ENCODE peak calls at places on chromosomes 2 and 18, in eight cellular contexts. One of them, this sample, is unnamed.

GRCh38 chr2:85445316-85446295 is 27.1 kb downstream of the SH2D6 start:
- DNase-seq in M059J: peak
- DNase-seq in skeletal muscle cell: no peak
- DNase-seq in NCI-H2081: no peak
- DNase-seq in activated T-cell treated with anti-CD3 and anti-CD28 coated beads for 1 hour: no peak
- DNase-seq in activated CD4-positive, alpha-beta T cell treated with anti-CD3 and anti-CD28 coated beads, Interleukin-2, amount 50 U/mL, for 48 hours: no peak
- DNase-seq in stimulated activated CD4-positive, alpha-beta T cell treated with anti-CD3 and anti-CD28 coated beads, Interleukin-1b, Interleukin-23, amount 100 ng/mL, for 1 hour: no peak
- DNase-seq in activated gamma-delta T cell treated with anti-CD3 and anti-CD28 coated beads, Interleukin-2, amount 50 U/mL, for 16 hours: no peak
- DNase-seq in this sample: peak

GRCh38 chr2:66845307-66845706 is 410.4 kb downstream of the MEIS1 start:
- DNase-seq in M059J: peak
- DNase-seq in skeletal muscle cell: no peak
- DNase-seq in NCI-H2081: no peak
- DNase-seq in activated T-cell treated with anti-CD3 and anti-CD28 coated beads for 1 hour: no peak
- DNase-seq in activated CD4-positive, alpha-beta T cell treated with anti-CD3 and anti-CD28 coated beads, Interleukin-2, amount 50 U/mL, for 48 hours: no peak
- DNase-seq in stimulated activated CD4-positive, alpha-beta T cell treated with anti-CD3 and anti-CD28 coated beads, Interleukin-1b, Interleukin-23, amount 100 ng/mL, for 1 hour: no peak
- DNase-seq in activated gamma-delta T cell treated with anti-CD3 and anti-CD28 coated beads, Interleukin-2, amount 50 U/mL, for 16 hours: no peak
- DNase-seq in this sample: no peak

GRCh38 chr2:218023636-218024035 is 20.8 kb upstream of the TNS1 start:
- DNase-seq in M059J: no peak
- DNase-seq in skeletal muscle cell: no peak
- DNase-seq in NCI-H2081: no peak
- DNase-seq in activated T-cell treated with anti-CD3 and anti-CD28 coated beads for 1 hour: no peak
- DNase-seq in activated CD4-positive, alpha-beta T cell treated with anti-CD3 and anti-CD28 coated beads, Interleukin-2, amount 50 U/mL, for 48 hours: no peak
- DNase-seq in stimulated activated CD4-positive, alpha-beta T cell treated with anti-CD3 and anti-CD28 coated beads, Interleukin-1b, Interleukin-23, amount 100 ng/mL, for 1 hour: no peak
- DNase-seq in activated gamma-delta T cell treated with anti-CD3 and anti-CD28 coated beads, Interleukin-2, amount 50 U/mL, for 16 hours: no peak
- DNase-seq in this sample: no peak

GRCh38 chr2:113922335-113922734 is 32.4 kb downstream of the ACTR3 start:
- DNase-seq in M059J: no peak
- DNase-seq in skeletal muscle cell: no peak
- DNase-seq in NCI-H2081: no peak
- DNase-seq in activated T-cell treated with anti-CD3 and anti-CD28 coated beads for 1 hour: no peak
- DNase-seq in activated CD4-positive, alpha-beta T cell treated with anti-CD3 and anti-CD28 coated beads, Interleukin-2, amount 50 U/mL, for 48 hours: no peak
- DNase-seq in stimulated activated CD4-positive, alpha-beta T cell treated with anti-CD3 and anti-CD28 coated beads, Interleukin-1b, Interleukin-23, amount 100 ng/mL, for 1 hour: no peak
- DNase-seq in activated gamma-delta T cell treated with anti-CD3 and anti-CD28 coated beads, Interleukin-2, amount 50 U/mL, for 16 hours: no peak
- DNase-seq in this sample: no peak

GRCh38 chr18:24992491-24992890 is 359.5 kb downstream of the ZNF521 start:
- DNase-seq in M059J: peak
- DNase-seq in skeletal muscle cell: no peak
- DNase-seq in NCI-H2081: no peak
- DNase-seq in activated T-cell treated with anti-CD3 and anti-CD28 coated beads for 1 hour: no peak
- DNase-seq in activated CD4-positive, alpha-beta T cell treated with anti-CD3 and anti-CD28 coated beads, Interleukin-2, amount 50 U/mL, for 48 hours: no peak
- DNase-seq in stimulated activated CD4-positive, alpha-beta T cell treated with anti-CD3 and anti-CD28 coated beads, Interleukin-1b, Interleukin-23, amount 100 ng/mL, for 1 hour: no peak
- DNase-seq in activated gamma-delta T cell treated with anti-CD3 and anti-CD28 coated beads, Interleukin-2, amount 50 U/mL, for 16 hours: no peak
- DNase-seq in this sample: no peak

GRCh38 chr18:26621161-26622026 is 73.0 kb upstream of the KCTD1 start:
- DNase-seq in M059J: peak
- DNase-seq in skeletal muscle cell: no peak
- DNase-seq in NCI-H2081: no peak
- DNase-seq in activated T-cell treated with anti-CD3 and anti-CD28 coated beads for 1 hour: no peak
- DNase-seq in activated CD4-positive, alpha-beta T cell treated with anti-CD3 and anti-CD28 coated beads, Interleukin-2, amount 50 U/mL, for 48 hours: peak
- DNase-seq in stimulated activated CD4-positive, alpha-beta T cell treated with anti-CD3 and anti-CD28 coated beads, Interleukin-1b, Interleukin-23, amount 100 ng/mL, for 1 hour: peak
- DNase-seq in activated gamma-delta T cell treated with anti-CD3 and anti-CD28 coated beads, Interleukin-2, amount 50 U/mL, for 16 hours: no peak
- DNase-seq in this sample: no peak

GRCh38 chr18:60654298-60654697 is 281.7 kb upstream of the MC4R start:
- DNase-seq in M059J: no peak
- DNase-seq in skeletal muscle cell: no peak
- DNase-seq in NCI-H2081: no peak
- DNase-seq in activated T-cell treated with anti-CD3 and anti-CD28 coated beads for 1 hour: no peak
- DNase-seq in activated CD4-positive, alpha-beta T cell treated with anti-CD3 and anti-CD28 coated beads, Interleukin-2, amount 50 U/mL, for 48 hours: no peak
- DNase-seq in stimulated activated CD4-positive, alpha-beta T cell treated with anti-CD3 and anti-CD28 coated beads, Interleukin-1b, Interleukin-23, amount 100 ng/mL, for 1 hour: no peak
- DNase-seq in activated gamma-delta T cell treated with anti-CD3 and anti-CD28 coated beads, Interleukin-2, amount 50 U/mL, for 16 hours: no peak
- DNase-seq in this sample: no peak

GRCh38 chr2:53130441-53130943 is 637.1 kb upstream of the CHAC2 start:
- DNase-seq in M059J: peak
- DNase-seq in skeletal muscle cell: peak
- DNase-seq in NCI-H2081: no peak
- DNase-seq in activated T-cell treated with anti-CD3 and anti-CD28 coated beads for 1 hour: no peak
- DNase-seq in activated CD4-positive, alpha-beta T cell treated with anti-CD3 and anti-CD28 coated beads, Interleukin-2, amount 50 U/mL, for 48 hours: no peak
- DNase-seq in stimulated activated CD4-positive, alpha-beta T cell treated with anti-CD3 and anti-CD28 coated beads, Interleukin-1b, Interleukin-23, amount 100 ng/mL, for 1 hour: no peak
- DNase-seq in activated gamma-delta T cell treated with anti-CD3 and anti-CD28 coated beads, Interleukin-2, amount 50 U/mL, for 16 hours: no peak
- DNase-seq in this sample: no peak

GRCh38 chr2:9897331-9897737 is 54.1 kb downstream of the TAF1B start:
- DNase-seq in M059J: peak
- DNase-seq in skeletal muscle cell: peak
- DNase-seq in NCI-H2081: no peak
- DNase-seq in activated T-cell treated with anti-CD3 and anti-CD28 coated beads for 1 hour: no peak
- DNase-seq in activated CD4-positive, alpha-beta T cell treated with anti-CD3 and anti-CD28 coated beads, Interleukin-2, amount 50 U/mL, for 48 hours: peak
- DNase-seq in stimulated activated CD4-positive, alpha-beta T cell treated with anti-CD3 and anti-CD28 coated beads, Interleukin-1b, Interleukin-23, amount 100 ng/mL, for 1 hour: peak
- DNase-seq in activated gamma-delta T cell treated with anti-CD3 and anti-CD28 coated beads, Interleukin-2, amount 50 U/mL, for 16 hours: no peak
- DNase-seq in this sample: peak

GRCh38 chr18:21930177-21930576 is 189.6 kb downstream of the MIB1 start:
- DNase-seq in M059J: no peak
- DNase-seq in skeletal muscle cell: no peak
- DNase-seq in NCI-H2081: no peak
- DNase-seq in activated T-cell treated with anti-CD3 and anti-CD28 coated beads for 1 hour: no peak
- DNase-seq in activated CD4-positive, alpha-beta T cell treated with anti-CD3 and anti-CD28 coated beads, Interleukin-2, amount 50 U/mL, for 48 hours: no peak
- DNase-seq in stimulated activated CD4-positive, alpha-beta T cell treated with anti-CD3 and anti-CD28 coated beads, Interleukin-1b, Interleukin-23, amount 100 ng/mL, for 1 hour: no peak
- DNase-seq in activated gamma-delta T cell treated with anti-CD3 and anti-CD28 coated beads, Interleukin-2, amount 50 U/mL, for 16 hours: no peak
- DNase-seq in this sample: no peak

GRCh38 chr2:86518498-86518897 is 44.7 kb downstream of the CHMP3 start:
- DNase-seq in M059J: peak
- DNase-seq in skeletal muscle cell: no peak
- DNase-seq in NCI-H2081: no peak
- DNase-seq in activated T-cell treated with anti-CD3 and anti-CD28 coated beads for 1 hour: peak
- DNase-seq in activated CD4-positive, alpha-beta T cell treated with anti-CD3 and anti-CD28 coated beads, Interleukin-2, amount 50 U/mL, for 48 hours: no peak
- DNase-seq in stimulated activated CD4-positive, alpha-beta T cell treated with anti-CD3 and anti-CD28 coated beads, Interleukin-1b, Interleukin-23, amount 100 ng/mL, for 1 hour: no peak
- DNase-seq in activated gamma-delta T cell treated with anti-CD3 and anti-CD28 coated beads, Interleukin-2, amount 50 U/mL, for 16 hours: no peak
- DNase-seq in this sample: no peak

GRCh38 chr2:43707255-43707654 is 31.0 kb upstream of the C1GALT1C1L start:
- DNase-seq in M059J: peak
- DNase-seq in skeletal muscle cell: peak
- DNase-seq in NCI-H2081: no peak
- DNase-seq in activated T-cell treated with anti-CD3 and anti-CD28 coated beads for 1 hour: no peak
- DNase-seq in activated CD4-positive, alpha-beta T cell treated with anti-CD3 and anti-CD28 coated beads, Interleukin-2, amount 50 U/mL, for 48 hours: no peak
- DNase-seq in stimulated activated CD4-positive, alpha-beta T cell treated with anti-CD3 and anti-CD28 coated beads, Interleukin-1b, Interleukin-23, amount 100 ng/mL, for 1 hour: no peak
- DNase-seq in activated gamma-delta T cell treated with anti-CD3 and anti-CD28 coated beads, Interleukin-2, amount 50 U/mL, for 16 hours: no peak
- DNase-seq in this sample: no peak

GRCh38 chr2:910698-911097 is 40.0 kb upstream of the SNTG2 start:
- DNase-seq in M059J: no peak
- DNase-seq in skeletal muscle cell: no peak
- DNase-seq in NCI-H2081: no peak
- DNase-seq in activated T-cell treated with anti-CD3 and anti-CD28 coated beads for 1 hour: no peak
- DNase-seq in activated CD4-positive, alpha-beta T cell treated with anti-CD3 and anti-CD28 coated beads, Interleukin-2, amount 50 U/mL, for 48 hours: no peak
- DNase-seq in stimulated activated CD4-positive, alpha-beta T cell treated with anti-CD3 and anti-CD28 coated beads, Interleukin-1b, Interleukin-23, amount 100 ng/mL, for 1 hour: no peak
- DNase-seq in activated gamma-delta T cell treated with anti-CD3 and anti-CD28 coated beads, Interleukin-2, amount 50 U/mL, for 16 hours: no peak
- DNase-seq in this sample: no peak

GRCh38 chr2:3849213-3849612 is 145.8 kb downstream of the DCDC2C start:
- DNase-seq in M059J: no peak
- DNase-seq in skeletal muscle cell: no peak
- DNase-seq in NCI-H2081: no peak
- DNase-seq in activated T-cell treated with anti-CD3 and anti-CD28 coated beads for 1 hour: no peak
- DNase-seq in activated CD4-positive, alpha-beta T cell treated with anti-CD3 and anti-CD28 coated beads, Interleukin-2, amount 50 U/mL, for 48 hours: no peak
- DNase-seq in stimulated activated CD4-positive, alpha-beta T cell treated with anti-CD3 and anti-CD28 coated beads, Interleukin-1b, Interleukin-23, amount 100 ng/mL, for 1 hour: no peak
- DNase-seq in activated gamma-delta T cell treated with anti-CD3 and anti-CD28 coated beads, Interleukin-2, amount 50 U/mL, for 16 hours: no peak
- DNase-seq in this sample: no peak

GRCh38 chr2:230657906-230658305 is 54.7 kb upstream of the CAB39 start:
- DNase-seq in M059J: no peak
- DNase-seq in skeletal muscle cell: no peak
- DNase-seq in NCI-H2081: no peak
- DNase-seq in activated T-cell treated with anti-CD3 and anti-CD28 coated beads for 1 hour: no peak
- DNase-seq in activated CD4-positive, alpha-beta T cell treated with anti-CD3 and anti-CD28 coated beads, Interleukin-2, amount 50 U/mL, for 48 hours: peak
- DNase-seq in stimulated activated CD4-positive, alpha-beta T cell treated with anti-CD3 and anti-CD28 coated beads, Interleukin-1b, Interleukin-23, amount 100 ng/mL, for 1 hour: no peak
- DNase-seq in activated gamma-delta T cell treated with anti-CD3 and anti-CD28 coated beads, Interleukin-2, amount 50 U/mL, for 16 hours: no peak
- DNase-seq in this sample: no peak

GRCh38 chr18:54717673-54718435 is 110.4 kb upstream of the RAB27B start:
- DNase-seq in M059J: peak
- DNase-seq in skeletal muscle cell: no peak
- DNase-seq in NCI-H2081: peak
- DNase-seq in activated T-cell treated with anti-CD3 and anti-CD28 coated beads for 1 hour: peak
- DNase-seq in activated CD4-positive, alpha-beta T cell treated with anti-CD3 and anti-CD28 coated beads, Interleukin-2, amount 50 U/mL, for 48 hours: peak
- DNase-seq in stimulated activated CD4-positive, alpha-beta T cell treated with anti-CD3 and anti-CD28 coated beads, Interleukin-1b, Interleukin-23, amount 100 ng/mL, for 1 hour: peak
- DNase-seq in activated gamma-delta T cell treated with anti-CD3 and anti-CD28 coated beads, Interleukin-2, amount 50 U/mL, for 16 hours: peak
- DNase-seq in this sample: no peak

GRCh38 chr18:46660955-46661749 is 4.1 kb upstream of the LOXHD1 start:
- DNase-seq in M059J: peak
- DNase-seq in skeletal muscle cell: peak
- DNase-seq in NCI-H2081: no peak
- DNase-seq in activated T-cell treated with anti-CD3 and anti-CD28 coated beads for 1 hour: no peak
- DNase-seq in activated CD4-positive, alpha-beta T cell treated with anti-CD3 and anti-CD28 coated beads, Interleukin-2, amount 50 U/mL, for 48 hours: no peak
- DNase-seq in stimulated activated CD4-positive, alpha-beta T cell treated with anti-CD3 and anti-CD28 coated beads, Interleukin-1b, Interleukin-23, amount 100 ng/mL, for 1 hour: no peak
- DNase-seq in activated gamma-delta T cell treated with anti-CD3 and anti-CD28 coated beads, Interleukin-2, amount 50 U/mL, for 16 hours: no peak
- DNase-seq in this sample: peak

GRCh38 chr2:45992021-45992745 is 305.0 kb upstream of the EPAS1 start:
- DNase-seq in M059J: peak
- DNase-seq in skeletal muscle cell: no peak
- DNase-seq in NCI-H2081: peak
- DNase-seq in activated T-cell treated with anti-CD3 and anti-CD28 coated beads for 1 hour: no peak
- DNase-seq in activated CD4-positive, alpha-beta T cell treated with anti-CD3 and anti-CD28 coated beads, Interleukin-2, amount 50 U/mL, for 48 hours: no peak
- DNase-seq in stimulated activated CD4-positive, alpha-beta T cell treated with anti-CD3 and anti-CD28 coated beads, Interleukin-1b, Interleukin-23, amount 100 ng/mL, for 1 hour: no peak
- DNase-seq in activated gamma-delta T cell treated with anti-CD3 and anti-CD28 coated beads, Interleukin-2, amount 50 U/mL, for 16 hours: no peak
- DNase-seq in this sample: no peak

GRCh38 chr2:183493060-183493459 is 368.8 kb downstream of the NUP35 start:
- DNase-seq in M059J: no peak
- DNase-seq in skeletal muscle cell: peak
- DNase-seq in NCI-H2081: no peak
- DNase-seq in activated T-cell treated with anti-CD3 and anti-CD28 coated beads for 1 hour: no peak
- DNase-seq in activated CD4-positive, alpha-beta T cell treated with anti-CD3 and anti-CD28 coated beads, Interleukin-2, amount 50 U/mL, for 48 hours: no peak
- DNase-seq in stimulated activated CD4-positive, alpha-beta T cell treated with anti-CD3 and anti-CD28 coated beads, Interleukin-1b, Interleukin-23, amount 100 ng/mL, for 1 hour: no peak
- DNase-seq in activated gamma-delta T cell treated with anti-CD3 and anti-CD28 coated beads, Interleukin-2, amount 50 U/mL, for 16 hours: no peak
- DNase-seq in this sample: no peak

GRCh38 chr2:209642146-209642815 is 129.4 kb upstream of the UNC80 start:
- DNase-seq in M059J: peak
- DNase-seq in skeletal muscle cell: no peak
- DNase-seq in NCI-H2081: no peak
- DNase-seq in activated T-cell treated with anti-CD3 and anti-CD28 coated beads for 1 hour: no peak
- DNase-seq in activated CD4-positive, alpha-beta T cell treated with anti-CD3 and anti-CD28 coated beads, Interleukin-2, amount 50 U/mL, for 48 hours: no peak
- DNase-seq in stimulated activated CD4-positive, alpha-beta T cell treated with anti-CD3 and anti-CD28 coated beads, Interleukin-1b, Interleukin-23, amount 100 ng/mL, for 1 hour: no peak
- DNase-seq in activated gamma-delta T cell treated with anti-CD3 and anti-CD28 coated beads, Interleukin-2, amount 50 U/mL, for 16 hours: no peak
- DNase-seq in this sample: no peak

GRCh38 chr18:47979611-47980200 is 49.2 kb upstream of the SMAD2 start:
- DNase-seq in M059J: no peak
- DNase-seq in skeletal muscle cell: no peak
- DNase-seq in NCI-H2081: no peak
- DNase-seq in activated T-cell treated with anti-CD3 and anti-CD28 coated beads for 1 hour: no peak
- DNase-seq in activated CD4-positive, alpha-beta T cell treated with anti-CD3 and anti-CD28 coated beads, Interleukin-2, amount 50 U/mL, for 48 hours: no peak
- DNase-seq in stimulated activated CD4-positive, alpha-beta T cell treated with anti-CD3 and anti-CD28 coated beads, Interleukin-1b, Interleukin-23, amount 100 ng/mL, for 1 hour: no peak
- DNase-seq in activated gamma-delta T cell treated with anti-CD3 and anti-CD28 coated beads, Interleukin-2, amount 50 U/mL, for 16 hours: no peak
- DNase-seq in this sample: no peak

GRCh38 chr2:134308474-134309385 is 54.9 kb downstream of the MGAT5 start:
- DNase-seq in M059J: peak
- DNase-seq in skeletal muscle cell: no peak
- DNase-seq in NCI-H2081: no peak
- DNase-seq in activated T-cell treated with anti-CD3 and anti-CD28 coated beads for 1 hour: no peak
- DNase-seq in activated CD4-positive, alpha-beta T cell treated with anti-CD3 and anti-CD28 coated beads, Interleukin-2, amount 50 U/mL, for 48 hours: no peak
- DNase-seq in stimulated activated CD4-positive, alpha-beta T cell treated with anti-CD3 and anti-CD28 coated beads, Interleukin-1b, Interleukin-23, amount 100 ng/mL, for 1 hour: no peak
- DNase-seq in activated gamma-delta T cell treated with anti-CD3 and anti-CD28 coated beads, Interleukin-2, amount 50 U/mL, for 16 hours: no peak
- DNase-seq in this sample: no peak

GRCh38 chr18:22238036-22238435 is 68.6 kb downstream of the GATA6 start:
- DNase-seq in M059J: no peak
- DNase-seq in skeletal muscle cell: no peak
- DNase-seq in NCI-H2081: no peak
- DNase-seq in activated T-cell treated with anti-CD3 and anti-CD28 coated beads for 1 hour: no peak
- DNase-seq in activated CD4-positive, alpha-beta T cell treated with anti-CD3 and anti-CD28 coated beads, Interleukin-2, amount 50 U/mL, for 48 hours: no peak
- DNase-seq in stimulated activated CD4-positive, alpha-beta T cell treated with anti-CD3 and anti-CD28 coated beads, Interleukin-1b, Interleukin-23, amount 100 ng/mL, for 1 hour: no peak
- DNase-seq in activated gamma-delta T cell treated with anti-CD3 and anti-CD28 coated beads, Interleukin-2, amount 50 U/mL, for 16 hours: peak
- DNase-seq in this sample: no peak

GRCh38 chr18:22115573-22115972 is 53.8 kb upstream of the GATA6 start:
- DNase-seq in M059J: no peak
- DNase-seq in skeletal muscle cell: no peak
- DNase-seq in NCI-H2081: no peak
- DNase-seq in activated T-cell treated with anti-CD3 and anti-CD28 coated beads for 1 hour: no peak
- DNase-seq in activated CD4-positive, alpha-beta T cell treated with anti-CD3 and anti-CD28 coated beads, Interleukin-2, amount 50 U/mL, for 48 hours: no peak
- DNase-seq in stimulated activated CD4-positive, alpha-beta T cell treated with anti-CD3 and anti-CD28 coated beads, Interleukin-1b, Interleukin-23, amount 100 ng/mL, for 1 hour: no peak
- DNase-seq in activated gamma-delta T cell treated with anti-CD3 and anti-CD28 coated beads, Interleukin-2, amount 50 U/mL, for 16 hours: no peak
- DNase-seq in this sample: no peak

GRCh38 chr18:39938678-39939077 is 2016.4 kb upstream of the PIK3C3 start:
- DNase-seq in M059J: no peak
- DNase-seq in skeletal muscle cell: no peak
- DNase-seq in NCI-H2081: no peak
- DNase-seq in activated T-cell treated with anti-CD3 and anti-CD28 coated beads for 1 hour: no peak
- DNase-seq in activated CD4-positive, alpha-beta T cell treated with anti-CD3 and anti-CD28 coated beads, Interleukin-2, amount 50 U/mL, for 48 hours: no peak
- DNase-seq in stimulated activated CD4-positive, alpha-beta T cell treated with anti-CD3 and anti-CD28 coated beads, Interleukin-1b, Interleukin-23, amount 100 ng/mL, for 1 hour: no peak
- DNase-seq in activated gamma-delta T cell treated with anti-CD3 and anti-CD28 coated beads, Interleukin-2, amount 50 U/mL, for 16 hours: no peak
- DNase-seq in this sample: no peak

GRCh38 chr2:239316562-239317465 is 84.0 kb downstream of the HDAC4 start:
- DNase-seq in M059J: no peak
- DNase-seq in skeletal muscle cell: no peak
- DNase-seq in NCI-H2081: no peak
- DNase-seq in activated T-cell treated with anti-CD3 and anti-CD28 coated beads for 1 hour: no peak
- DNase-seq in activated CD4-positive, alpha-beta T cell treated with anti-CD3 and anti-CD28 coated beads, Interleukin-2, amount 50 U/mL, for 48 hours: no peak
- DNase-seq in stimulated activated CD4-positive, alpha-beta T cell treated with anti-CD3 and anti-CD28 coated beads, Interleukin-1b, Interleukin-23, amount 100 ng/mL, for 1 hour: no peak
- DNase-seq in activated gamma-delta T cell treated with anti-CD3 and anti-CD28 coated beads, Interleukin-2, amount 50 U/mL, for 16 hours: no peak
- DNase-seq in this sample: no peak

GRCh38 chr2:78892310-78892709 is 133.2 kb upstream of the REG3G start:
- DNase-seq in M059J: no peak
- DNase-seq in skeletal muscle cell: no peak
- DNase-seq in NCI-H2081: no peak
- DNase-seq in activated T-cell treated with anti-CD3 and anti-CD28 coated beads for 1 hour: no peak
- DNase-seq in activated CD4-positive, alpha-beta T cell treated with anti-CD3 and anti-CD28 coated beads, Interleukin-2, amount 50 U/mL, for 48 hours: no peak
- DNase-seq in stimulated activated CD4-positive, alpha-beta T cell treated with anti-CD3 and anti-CD28 coated beads, Interleukin-1b, Interleukin-23, amount 100 ng/mL, for 1 hour: no peak
- DNase-seq in activated gamma-delta T cell treated with anti-CD3 and anti-CD28 coated beads, Interleukin-2, amount 50 U/mL, for 16 hours: no peak
- DNase-seq in this sample: no peak

GRCh38 chr2:26172866-26173595 is at the start of gene GAREM2:
- DNase-seq in M059J: no peak
- DNase-seq in skeletal muscle cell: no peak
- DNase-seq in NCI-H2081: no peak
- DNase-seq in activated T-cell treated with anti-CD3 and anti-CD28 coated beads for 1 hour: no peak
- DNase-seq in activated CD4-positive, alpha-beta T cell treated with anti-CD3 and anti-CD28 coated beads, Interleukin-2, amount 50 U/mL, for 48 hours: no peak
- DNase-seq in stimulated activated CD4-positive, alpha-beta T cell treated with anti-CD3 and anti-CD28 coated beads, Interleukin-1b, Interleukin-23, amount 100 ng/mL, for 1 hour: no peak
- DNase-seq in activated gamma-delta T cell treated with anti-CD3 and anti-CD28 coated beads, Interleukin-2, amount 50 U/mL, for 16 hours: no peak
- DNase-seq in this sample: no peak

GRCh38 chr2:167013227-167013626 is 124.9 kb downstream of the XIRP2 start:
- DNase-seq in M059J: no peak
- DNase-seq in skeletal muscle cell: no peak
- DNase-seq in NCI-H2081: no peak
- DNase-seq in activated T-cell treated with anti-CD3 and anti-CD28 coated beads for 1 hour: no peak
- DNase-seq in activated CD4-positive, alpha-beta T cell treated with anti-CD3 and anti-CD28 coated beads, Interleukin-2, amount 50 U/mL, for 48 hours: no peak
- DNase-seq in stimulated activated CD4-positive, alpha-beta T cell treated with anti-CD3 and anti-CD28 coated beads, Interleukin-1b, Interleukin-23, amount 100 ng/mL, for 1 hour: no peak
- DNase-seq in activated gamma-delta T cell treated with anti-CD3 and anti-CD28 coated beads, Interleukin-2, amount 50 U/mL, for 16 hours: no peak
- DNase-seq in this sample: no peak

GRCh38 chr2:4258563-4258962 is 555.2 kb downstream of the DCDC2C start:
- DNase-seq in M059J: peak
- DNase-seq in skeletal muscle cell: no peak
- DNase-seq in NCI-H2081: no peak
- DNase-seq in activated T-cell treated with anti-CD3 and anti-CD28 coated beads for 1 hour: no peak
- DNase-seq in activated CD4-positive, alpha-beta T cell treated with anti-CD3 and anti-CD28 coated beads, Interleukin-2, amount 50 U/mL, for 48 hours: no peak
- DNase-seq in stimulated activated CD4-positive, alpha-beta T cell treated with anti-CD3 and anti-CD28 coated beads, Interleukin-1b, Interleukin-23, amount 100 ng/mL, for 1 hour: no peak
- DNase-seq in activated gamma-delta T cell treated with anti-CD3 and anti-CD28 coated beads, Interleukin-2, amount 50 U/mL, for 16 hours: no peak
- DNase-seq in this sample: no peak

This sample was measured in DMS 273 treated with DMSO at 0.1 percent for 48 hours.